ENCODE peak calls at places on chromosomes 5 and 9, in five cellular contexts. J is neural progenitor cell, I is HCT116, Y is GM23248, N is astrocyte. R is an unnamed sample.
A peak's percentile ranks its signal among the peaks of the same experiment; 100 is the strongest.

GRCh38 chr5:165781703-165782102 is 2276.3 kb downstream of the MAT2B start:
- DNase-seq in J (no peak), I (no peak), Y (no peak), N (no peak), R (no peak)

GRCh38 chr9:124280176-124280691 is 22.5 kb downstream of the NEK6 start:
- DNase-seq in J (no peak), I (no peak), Y (peak; percentile 80), N (peak; percentile 90), R (peak; percentile 94)

GRCh38 chr9:81628897-81629296 is 60.5 kb downstream of the TLE1 start:
- DNase-seq in J (no peak), I (no peak), Y (no peak), N (peak; percentile 24), R (no peak)

GRCh38 chr5:96247733-96248132 is 185.3 kb downstream of the PCSK1 start:
- DNase-seq in J (no peak), I (no peak), Y (no peak), N (no peak), R (no peak)

GRCh38 chr9:97749928-97750327 is 52.8 kb upstream of the XPA start:
- DNase-seq in J (no peak), I (no peak), Y (no peak), N (no peak), R (no peak)

GRCh38 chr5:140145818-140146522 is 20.2 kb downstream of the IGIP start:
- DNase-seq in J (peak; percentile 91), I (no peak), Y (peak; percentile 94), N (peak; percentile 35), R (peak; percentile 99)

GRCh38 chr9:126347093-126347492 is 20.5 kb downstream of the MVB12B start:
- DNase-seq in J (no peak), I (no peak), Y (no peak), N (no peak), R (no peak)

GRCh38 chr9:21030389-21031035 is 928 bp downstream of the HACD4 start:
- DNase-seq in J (no peak), I (no peak), Y (peak; percentile 72), N (peak; percentile 27), R (peak; percentile 93)

GRCh38 chr9:109856785-109857184 is 76.8 kb downstream of the PALM2AKAP2 start:
- DNase-seq in J (peak; percentile 9), I (peak; percentile 28), Y (peak; percentile 11), N (peak; percentile 23), R (no peak)

GRCh38 chr5:143682788-143683419 is 129.1 kb upstream of the HMHB1 start:
- DNase-seq in J (no peak), I (no peak), Y (peak; percentile 16), N (no peak), R (no peak)

GRCh38 chr9:123432331-123433236 is 76.6 kb downstream of the CRB2 start:
- DNase-seq in J (no peak), I (no peak), Y (no peak), N (no peak), R (no peak)

GRCh38 chr9:76926324-76926731 is 20.4 kb upstream of the PRUNE2 start:
- DNase-seq in J (no peak), I (no peak), Y (peak; percentile 96), N (peak; percentile 88), R (peak; percentile 71)

GRCh38 chr9:100401042-100401441 is 25.9 kb upstream of the MSANTD3 start:
- DNase-seq in J (no peak), I (no peak), Y (no peak), N (no peak), R (no peak)

GRCh38 chr9:22189471-22189870 is 180.4 kb upstream of the CDKN2B start:
- DNase-seq in J (no peak), I (no peak), Y (no peak), N (no peak), R (no peak)

GRCh38 chr9:90478821-90479220 is 163.8 kb downstream of the DIRAS2 start:
- DNase-seq in J (no peak), I (no peak), Y (no peak), N (no peak), R (no peak)

GRCh38 chr9:91628892-91629291 is 205.3 kb upstream of the NFIL3 start:
- DNase-seq in J (no peak), I (no peak), Y (no peak), N (no peak), R (no peak)

GRCh38 chr9:134571326-134571871 is 70.2 kb upstream of the COL5A1 start:
- DNase-seq in J (no peak), I (no peak), Y (no peak), N (no peak), R (peak; percentile 3)

GRCh38 chr9:134223601-134224122 is 59.3 kb upstream of the RNU6ATAC start:
- DNase-seq in J (no peak), I (no peak), Y (no peak), N (no peak), R (peak; percentile 69)

GRCh38 chr5:140039561-140039960 is 3.5 kb downstream of the NRG2 start:
- DNase-seq in J (no peak), I (no peak), Y (peak; percentile 13), N (no peak), R (no peak)

GRCh38 chr5:78647838-78648358 is 674 bp downstream of the LHFPL2 start:
- DNase-seq in J (peak; percentile 78), I (no peak), Y (peak; percentile 81), N (peak; percentile 64), R (peak; percentile 93)

GRCh38 chr5:110726249-110727024 is at the start of gene TMEM232:
- DNase-seq in J (peak; percentile 87), I (no peak), Y (no peak), N (peak; percentile 58), R (peak; percentile 59)

GRCh38 chr5:170498811-170499210 is 5.0 kb upstream of the KCNIP1 start:
- DNase-seq in J (no peak), I (no peak), Y (no peak), N (no peak), R (no peak)

GRCh38 chr9:13354733-13355132 is 75.2 kb upstream of the MPDZ start:
- DNase-seq in J (no peak), I (no peak), Y (peak; percentile 75), N (peak; percentile 67), R (no peak)

GRCh38 chr5:62633243-62633642 is 54.6 kb downstream of the LRRC70 start:
- DNase-seq in J (no peak), I (no peak), Y (no peak), N (no peak), R (no peak)

GRCh38 chr9:110099236-110099741 is 108.7 kb downstream of the C9orf152 start:
- DNase-seq in J (no peak), I (no peak), Y (peak; percentile 93), N (peak; percentile 89), R (peak; percentile 62)

GRCh38 chr5:153601377-153601776 is 110.9 kb downstream of the GRIA1 start:
- DNase-seq in J (no peak), I (no peak), Y (no peak), N (no peak), R (no peak)

GRCh38 chr9:113042884-113043657 is 13.5 kb downstream of the ZFP37 start:
- DNase-seq in J (no peak), I (no peak), Y (peak; percentile 5), N (peak; percentile 8), R (no peak)

GRCh38 chr9:135777623-135778177 is 75.7 kb downstream of the KCNT1 start:
- DNase-seq in J (no peak), I (no peak), Y (no peak), N (no peak), R (no peak)

GRCh38 chr9:16236882-16237281 is 633.6 kb downstream of the BNC2 start:
- DNase-seq in J (no peak), I (no peak), Y (peak; percentile 67), N (peak; percentile 82), R (no peak)

GRCh38 chr9:37010180-37010579 is 23.9 kb downstream of the PAX5 start:
- DNase-seq in J (no peak), I (no peak), Y (no peak), N (no peak), R (no peak)

GRCh38 chr9:2725126-2725525 is 7.8 kb downstream of the KCNV2 start:
- DNase-seq in J (no peak), I (no peak), Y (no peak), N (no peak), R (no peak)

GRCh38 chr5:114790403-114790792 is 379.3 kb downstream of the TRIM36 start:
- DNase-seq in J (no peak), I (no peak), Y (no peak), N (no peak), R (no peak)
- H3K36me3 ChIP-seq in J (no peaks in the 10 kb centered on the region), I (no peaks in the 10 kb centered on the region), Y (no peaks in the 10 kb centered on the region), N (no peaks in the 10 kb centered on the region), R (no peaks in the 10 kb centered on the region)

GRCh38 chr5:67161767-67162166 is 34.8 kb downstream of the CD180 start:
- DNase-seq in J (no peak), I (no peak), Y (no peak), N (no peak), R (no peak)
- H3K4me1 ChIP-seq in J (no peaks in the 10 kb centered on the region), I (peaks cover 22% of the 10 kb centered on the region), Y (peaks cover 21% of the 10 kb centered on the region), N (peaks cover 9% of the 10 kb centered on the region), R (peaks cover 17% of the 10 kb centered on the region)

DNA sequence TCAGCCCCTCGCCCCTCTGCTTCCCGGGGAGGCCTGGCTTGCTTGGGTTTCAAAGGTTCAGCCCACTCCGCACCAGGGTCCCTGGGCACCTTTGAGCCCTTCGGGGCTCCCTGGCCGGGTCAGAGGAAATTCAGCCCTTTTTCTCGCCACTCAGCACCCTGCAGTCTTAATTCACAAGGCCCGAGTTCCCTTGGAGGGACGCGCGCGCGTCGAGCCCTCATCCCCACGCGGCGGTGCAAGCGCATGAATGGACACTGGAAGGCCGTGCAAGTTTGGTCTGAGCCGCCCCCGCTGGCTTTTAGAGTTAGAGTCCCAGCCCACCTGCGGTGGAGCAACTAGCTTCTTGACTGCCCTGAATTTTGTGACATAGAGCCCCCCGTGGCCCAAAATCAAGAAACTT is 4.5 kb downstream of the EBF1 start:
- DNase-seq in J (peak; percentile 77), I (no peak), Y (no peak), N (no peak), R (peak; percentile 32)
- H2AFZ ChIP-seq in J (no peak overlapping the region), I (no peak overlapping the region), Y (peak overlapping the region; percentile 71), N (peak overlapping the region; percentile 43), R (no peak overlapping the region)

DNA sequence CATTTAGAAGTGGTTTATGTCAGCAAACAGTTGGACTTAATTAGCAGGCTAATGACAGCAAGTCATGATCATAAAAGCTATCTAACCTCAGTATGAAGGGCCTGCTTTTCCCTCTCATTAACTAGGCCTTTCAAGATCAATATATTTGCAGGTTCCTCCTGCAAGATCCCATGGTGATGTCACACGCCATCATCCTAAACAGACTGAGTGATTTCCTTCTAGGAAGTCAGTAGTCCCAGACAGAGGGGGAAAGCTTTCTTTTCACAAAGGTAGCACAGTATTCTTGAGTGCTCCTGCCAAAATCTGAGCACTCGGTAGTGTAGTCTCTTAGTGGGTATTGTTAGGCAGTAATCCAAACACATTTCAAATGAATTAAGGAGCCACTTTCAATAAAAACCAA is 52.5 kb downstream of the UIMC1 start:
- DNase-seq in J (no peak), I (no peak), Y (no peak), N (no peak), R (no peak)
- H3K36me3 ChIP-seq in J (peaks cover 20% of the 10 kb centered on the region), I (peaks cover 26% of the 10 kb centered on the region), Y (peaks cover 38% of the 10 kb centered on the region), N (peaks cover 27% of the 10 kb centered on the region), R (peaks cover 53% of the 10 kb centered on the region)

DNA sequence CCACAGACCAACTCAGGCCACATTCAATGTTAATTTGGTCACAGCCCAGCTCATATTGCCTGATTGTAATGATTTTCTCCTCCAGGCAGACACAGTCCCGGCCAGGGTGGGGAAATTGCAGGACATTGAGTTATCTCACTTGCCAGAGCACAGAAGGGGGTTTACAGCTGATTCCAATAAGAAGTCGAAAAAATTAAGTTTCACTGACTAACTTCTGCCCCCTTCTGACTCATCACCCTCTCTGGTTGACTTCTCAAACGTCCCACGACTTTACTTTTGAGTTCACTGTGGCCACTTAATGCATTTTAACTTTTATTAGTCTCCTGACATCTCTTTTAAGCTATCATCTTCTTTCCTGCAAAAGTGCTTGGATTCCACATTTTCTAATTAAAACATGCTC is 321.4 kb upstream of the WWC1 start:
- DNase-seq in J (no peak), I (no peak), Y (peak; percentile 75), N (peak; percentile 75), R (no peak)
- H3K4me1 ChIP-seq in J (peaks cover 4% of the 10 kb centered on the region), I (no peaks in the 10 kb centered on the region), Y (peaks cover 15% of the 10 kb centered on the region), N (peaks cover 18% of the 10 kb centered on the region), R (no peaks in the 10 kb centered on the region)

R was measured in osteoblast.